ENCODE peak calls at places on chromosomes 16 and 17, in nine cellular contexts. G is activated T-helper 1 cell treated with anti-CD3 and anti-CD28 coated beads, Interleukin-12 subunit alpha, Interleukin-12 subunit beta, Interleukin-2, Interleukin-4 antibody, amounts not matched to agents 30 ng/mL and 10 ng/mL and 1 ng/mL, durations not matched to agents 14 hours and 24 hours and 36 hours; I is T-helper 1 cell; E is mesenchymal stem cell; V is Caki2; U is endothelial cell; N is stimulated activated CD4-positive, alpha-beta T cell treated with anti-CD3 and anti-CD28 coated beads, Interleukin-1b, Interleukin-23, amount 100 ng/mL, for 1 hour; L is HCT116; M is coronary artery. H is an unnamed sample.

GRCh38 chr16:66207139-66207863 is 159.2 kb upstream of the CDH5 start:
- DNase-seq in E (no peak), U (no peak), N (no peak), V (no peak), I (no peak), M (no peak), L (no peak), G (no peak), H (no peak)

GRCh38 chr17:60087882-60088669 is 9.4 kb upstream of the HEATR6 start:
- DNase-seq in I (no peak), U (no peak), V (peak), N (no peak), L (no peak), E (no peak), M (no peak), G (no peak), H (no peak)

GRCh38 chr17:28725660-28726395 is at the start of gene TLCD1:
- DNase-seq in E (peak), U (peak), L (no peak), M (peak), I (peak), V (peak), G (no peak), N (no peak), H (peak)

GRCh38 chr17:82112181-82112865 is 14.3 kb upstream of the FASN start:
- DNase-seq in G (no peak), L (no peak), U (no peak), E (no peak), V (no peak), N (no peak), I (no peak), M (no peak), H (no peak)

GRCh38 chr17:4856937-4857314 is 23.8 kb downstream of the MINK1 start:
- DNase-seq in L (no peak), N (no peak), I (no peak), U (no peak), V (no peak), M (no peak), G (no peak), E (no peak), H (no peak)

GRCh38 chr17:69523252-69523861 is 108.9 kb downstream of the MAP2K6 start:
- DNase-seq in U (peak), L (peak), N (no peak), M (no peak), V (peak), E (peak), G (no peak), I (no peak), H (peak)

GRCh38 chr17:79675413-79675725 is 55.4 kb upstream of the ENPP7 start:
- DNase-seq in N (no peak), E (no peak), G (no peak), L (no peak), M (no peak), I (no peak), V (no peak), U (no peak), H (no peak)

GRCh38 chr16:20826039-20826566 is 19.8 kb downstream of the REXO5 start:
- DNase-seq in M (no peak), U (no peak), E (no peak), V (no peak), L (no peak), I (no peak), N (no peak), G (no peak), H (no peak)

GRCh38 chr17:17416007-17416399 is 60.8 kb upstream of the MED9 start:
- DNase-seq in G (peak), E (peak), M (no peak), L (peak), U (no peak), I (no peak), V (peak), N (no peak), H (peak)

GRCh38 chr17:62309381-62309780 is 71.0 kb upstream of the EFCAB3 start:
- DNase-seq in U (no peak), V (no peak), L (no peak), M (no peak), I (no peak), E (no peak), N (no peak), G (no peak), H (no peak)

GRCh38 chr16:87457051-87457611 is 35.7 kb downstream of the ZCCHC14 start:
- DNase-seq in M (no peak), I (no peak), N (no peak), U (no peak), V (peak), G (no peak), E (peak), L (no peak), H (no peak)

H was measured in activated CD4-positive, alpha-beta T cell treated with anti-CD3 and anti-CD28 coated beads, Interleukin-2, amount 10 ng/mL, durations not matched to agents 7 days and 5 days.